ENCODE peak calls at places on chromosomes 16 and 17, in eight cellular contexts. One of them, this sample, is unnamed.

GRCh38 chr17:79792984-79793923 is 3.6 kb downstream of the CBX8 start:
- DNase-seq in neural progenitor cell: peak; percentile 68
- DNase-seq in CD8-positive, alpha-beta T cell: no peak
- DNase-seq in heart left ventricle: no peak
- DNase-seq in suprapubic skin: no peak
- DNase-seq in bronchial epithelial cell: no peak
- DNase-seq in cardiac muscle cell: peak; percentile 70
- DNase-seq in heart right ventricle: no peak
- DNase-seq in this sample: no peak

GRCh38 chr16:89498839-89499238 is 8.5 kb upstream of the ANKRD11 start:
- DNase-seq in CD8-positive, alpha-beta T cell: no peak
- DNase-seq in neural progenitor cell: no peak
- DNase-seq in cardiac muscle cell: no peak
- DNase-seq in heart right ventricle: no peak
- DNase-seq in bronchial epithelial cell: no peak
- DNase-seq in suprapubic skin: no peak
- DNase-seq in heart left ventricle: peak; percentile 33
- DNase-seq in this sample: no peak

GRCh38 chr16:78122774-78123315 is 23.4 kb downstream of the WWOX start:
- DNase-seq in heart right ventricle: no peak
- DNase-seq in heart left ventricle: no peak
- DNase-seq in suprapubic skin: no peak
- DNase-seq in CD8-positive, alpha-beta T cell: peak; percentile 9
- DNase-seq in bronchial epithelial cell: peak; percentile 54
- DNase-seq in neural progenitor cell: peak; percentile 32
- DNase-seq in cardiac muscle cell: peak; percentile 75
- DNase-seq in this sample: peak; percentile 36

GRCh38 chr17:29784661-29785060 is 145.4 kb downstream of the SSH2 start:
- DNase-seq in heart left ventricle: no peak
- DNase-seq in CD8-positive, alpha-beta T cell: no peak
- DNase-seq in heart right ventricle: no peak
- DNase-seq in bronchial epithelial cell: no peak
- DNase-seq in suprapubic skin: no peak
- DNase-seq in cardiac muscle cell: peak; percentile 53
- DNase-seq in neural progenitor cell: no peak
- DNase-seq in this sample: no peak

GRCh38 chr16:9081843-9082242 is 9.6 kb upstream of the HAPSTR1 start:
- DNase-seq in cardiac muscle cell: no peak
- DNase-seq in suprapubic skin: no peak
- DNase-seq in heart left ventricle: peak; percentile 19
- DNase-seq in bronchial epithelial cell: no peak
- DNase-seq in CD8-positive, alpha-beta T cell: no peak
- DNase-seq in heart right ventricle: no peak
- DNase-seq in neural progenitor cell: no peak
- DNase-seq in this sample: no peak

GRCh38 chr17:37736428-37736827 is 8.4 kb downstream of the HNF1B start:
- DNase-seq in heart left ventricle: no peak
- DNase-seq in suprapubic skin: no peak
- DNase-seq in bronchial epithelial cell: no peak
- DNase-seq in cardiac muscle cell: no peak
- DNase-seq in neural progenitor cell: no peak
- DNase-seq in CD8-positive, alpha-beta T cell: no peak
- DNase-seq in heart right ventricle: no peak
- DNase-seq in this sample: no peak

GRCh38 chr17:7173687-7174602 is 5.2 kb downstream of the ASGR1 start:
- DNase-seq in heart left ventricle: peak; percentile 66
- DNase-seq in suprapubic skin: no peak
- DNase-seq in neural progenitor cell: peak; percentile 93
- DNase-seq in heart right ventricle: peak; percentile 54
- DNase-seq in cardiac muscle cell: peak; percentile 56
- DNase-seq in CD8-positive, alpha-beta T cell: peak; percentile 28
- DNase-seq in bronchial epithelial cell: peak; percentile 29
- DNase-seq in this sample: no peak

GRCh38 chr17:70661342-70662222 is 492.2 kb downstream of the KCNJ2 start:
- DNase-seq in heart left ventricle: no peak
- DNase-seq in neural progenitor cell: no peak
- DNase-seq in cardiac muscle cell: peak; percentile 3
- DNase-seq in suprapubic skin: no peak
- DNase-seq in bronchial epithelial cell: peak; percentile 52
- DNase-seq in heart right ventricle: no peak
- DNase-seq in CD8-positive, alpha-beta T cell: no peak
- DNase-seq in this sample: no peak

GRCh38 chr17:48484850-48485249 is 46.0 kb downstream of the HOXB1 start:
- DNase-seq in cardiac muscle cell: no peak
- DNase-seq in heart left ventricle: no peak
- DNase-seq in neural progenitor cell: no peak
- DNase-seq in heart right ventricle: no peak
- DNase-seq in CD8-positive, alpha-beta T cell: no peak
- DNase-seq in bronchial epithelial cell: peak; percentile 86
- DNase-seq in suprapubic skin: no peak
- DNase-seq in this sample: no peak

GRCh38 chr16:53098526-53099317 is 43.9 kb downstream of the CHD9 start:
- DNase-seq in CD8-positive, alpha-beta T cell: peak; percentile 45
- DNase-seq in heart left ventricle: peak; percentile 91
- DNase-seq in heart right ventricle: peak; percentile 83
- DNase-seq in suprapubic skin: peak; percentile 89
- DNase-seq in bronchial epithelial cell: peak; percentile 77
- DNase-seq in cardiac muscle cell: peak; percentile 99
- DNase-seq in neural progenitor cell: peak; percentile 54
- DNase-seq in this sample: peak; percentile 81

GRCh38 chr16:53100889-53101288 is 46.1 kb downstream of the CHD9 start:
- DNase-seq in neural progenitor cell: no peak
- DNase-seq in bronchial epithelial cell: no peak
- DNase-seq in heart right ventricle: no peak
- DNase-seq in cardiac muscle cell: no peak
- DNase-seq in CD8-positive, alpha-beta T cell: no peak
- DNase-seq in suprapubic skin: no peak
- DNase-seq in heart left ventricle: no peak
- DNase-seq in this sample: no peak

GRCh38 chr16:53099318-53100130 is 44.7 kb downstream of the CHD9 start:
- DNase-seq in heart right ventricle: peak; percentile 94
- DNase-seq in neural progenitor cell: peak; percentile 88
- DNase-seq in bronchial epithelial cell: peak; percentile 95
- DNase-seq in suprapubic skin: peak; percentile 91
- DNase-seq in CD8-positive, alpha-beta T cell: peak; percentile 44
- DNase-seq in cardiac muscle cell: peak; percentile 97
- DNase-seq in heart left ventricle: peak; percentile 93
- DNase-seq in this sample: peak; percentile 79

GRCh38 chr16:53097190-53097589 is 42.4 kb downstream of the CHD9 start:
- DNase-seq in cardiac muscle cell: no peak
- DNase-seq in suprapubic skin: no peak
- DNase-seq in heart left ventricle: no peak
- DNase-seq in CD8-positive, alpha-beta T cell: no peak
- DNase-seq in bronchial epithelial cell: no peak
- DNase-seq in heart right ventricle: no peak
- DNase-seq in neural progenitor cell: no peak
- DNase-seq in this sample: no peak

GRCh38 chr16:53100131-53100748 is 45.4 kb downstream of the CHD9 start:
- DNase-seq in neural progenitor cell: no peak
- DNase-seq in suprapubic skin: no peak
- DNase-seq in CD8-positive, alpha-beta T cell: no peak
- DNase-seq in heart left ventricle: no peak
- DNase-seq in cardiac muscle cell: no peak
- DNase-seq in bronchial epithelial cell: no peak
- DNase-seq in heart right ventricle: no peak
- DNase-seq in this sample: no peak
- H3K4me3 ChIP-seq in neural progenitor cell: peak overlapping the region; percentile 51
- H3K4me3 ChIP-seq in suprapubic skin: peak overlapping the region; percentile 55
- H3K4me3 ChIP-seq in CD8-positive, alpha-beta T cell: no peak overlapping the region
- H3K4me3 ChIP-seq in heart left ventricle: peak overlapping the region; percentile 41
- H3K4me3 ChIP-seq in cardiac muscle cell: peak overlapping the region; percentile 5
- H3K4me3 ChIP-seq in bronchial epithelial cell: no peak overlapping the region
- H3K4me3 ChIP-seq in heart right ventricle: peak overlapping the region; percentile 53
- H3K4me3 ChIP-seq in this sample: peak overlapping the region; percentile 64

DNA sequence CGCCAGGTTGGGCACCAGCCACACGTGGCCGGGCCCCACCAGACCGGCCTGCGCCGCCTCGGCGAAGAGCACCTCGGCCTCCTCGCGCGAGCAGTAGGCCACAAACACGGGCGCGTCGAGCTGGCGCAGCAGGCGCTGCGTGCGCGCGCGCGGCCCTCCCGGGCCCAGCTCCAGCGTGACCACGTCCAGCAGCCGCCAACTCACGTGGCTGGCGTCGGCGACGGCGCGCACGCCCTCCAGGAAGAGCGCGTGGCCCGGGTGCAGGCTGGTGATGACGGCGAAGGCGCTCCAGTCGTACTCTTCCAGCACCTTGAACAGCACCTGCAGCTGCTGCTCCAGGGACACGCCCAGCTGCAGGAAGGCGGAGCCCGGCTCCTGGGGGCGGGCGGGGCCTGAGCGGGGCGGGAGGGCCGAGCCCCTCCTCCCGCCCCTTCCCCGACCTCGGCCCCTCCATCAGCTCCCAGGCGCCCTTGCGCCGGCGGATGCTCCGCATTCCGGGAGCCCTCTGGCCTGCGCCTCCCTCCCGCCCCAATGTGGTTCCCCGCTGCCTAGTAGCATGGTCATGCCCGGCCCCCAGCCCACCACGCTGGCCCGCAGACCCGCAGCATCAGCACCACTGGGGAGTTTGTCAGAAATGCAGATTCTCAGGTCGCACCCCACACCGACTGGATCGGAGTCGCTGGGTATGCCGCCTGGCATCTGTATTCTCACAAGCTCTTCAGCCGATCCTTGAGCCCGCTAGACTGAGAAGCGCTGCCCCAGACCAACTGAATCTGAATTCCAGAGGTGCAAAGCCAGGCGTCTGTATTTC is 7.2 kb downstream of the GRIN2C start:
- DNase-seq in bronchial epithelial cell: peak; percentile 44
- DNase-seq in heart right ventricle: no peak
- DNase-seq in neural progenitor cell: peak; percentile 93
- DNase-seq in suprapubic skin: no peak
- DNase-seq in heart left ventricle: no peak
- DNase-seq in cardiac muscle cell: peak; percentile 35
- DNase-seq in CD8-positive, alpha-beta T cell: peak; percentile 51
- DNase-seq in this sample: peak; percentile 69
- TF ChIP-seq CTCF in bronchial epithelial cell: no peak
- TF ChIP-seq CTCF in heart right ventricle: no peak
- TF ChIP-seq CTCF in neural progenitor cell: no peak
- TF ChIP-seq CTCF in suprapubic skin: no peak
- TF ChIP-seq CTCF in heart left ventricle: no peak
- TF ChIP-seq CTCF in cardiac muscle cell: no peak
- TF ChIP-seq CTCF in CD8-positive, alpha-beta T cell: no peak
- TF ChIP-seq CTCF in this sample: no peak

GRCh38 chr16:49275870-49276269 is 5.8 kb downstream of the CBLN1 start:
- DNase-seq in suprapubic skin: no peak
- DNase-seq in CD8-positive, alpha-beta T cell: no peak
- DNase-seq in neural progenitor cell: no peak
- DNase-seq in cardiac muscle cell: no peak
- DNase-seq in bronchial epithelial cell: no peak
- DNase-seq in heart right ventricle: no peak
- DNase-seq in heart left ventricle: no peak
- DNase-seq in this sample: no peak

GRCh38 chr16:49276646-49277385 is 4.8 kb downstream of the CBLN1 start:
- DNase-seq in CD8-positive, alpha-beta T cell: no peak
- DNase-seq in heart left ventricle: no peak
- DNase-seq in neural progenitor cell: peak; percentile 49
- DNase-seq in cardiac muscle cell: no peak
- DNase-seq in heart right ventricle: no peak
- DNase-seq in bronchial epithelial cell: no peak
- DNase-seq in suprapubic skin: no peak
- DNase-seq in this sample: no peak

GRCh38 chr16:49271363-49271762 is 10.3 kb downstream of the CBLN1 start:
- DNase-seq in neural progenitor cell: no peak
- DNase-seq in CD8-positive, alpha-beta T cell: no peak
- DNase-seq in cardiac muscle cell: no peak
- DNase-seq in heart left ventricle: no peak
- DNase-seq in suprapubic skin: no peak
- DNase-seq in heart right ventricle: no peak
- DNase-seq in bronchial epithelial cell: no peak
- DNase-seq in this sample: no peak

GRCh38 chr16:49274936-49275730 is 6.5 kb downstream of the CBLN1 start:
- DNase-seq in heart left ventricle: no peak
- DNase-seq in heart right ventricle: no peak
- DNase-seq in suprapubic skin: no peak
- DNase-seq in neural progenitor cell: peak; percentile 77
- DNase-seq in cardiac muscle cell: no peak
- DNase-seq in CD8-positive, alpha-beta T cell: no peak
- DNase-seq in bronchial epithelial cell: no peak
- DNase-seq in this sample: no peak

DNA sequence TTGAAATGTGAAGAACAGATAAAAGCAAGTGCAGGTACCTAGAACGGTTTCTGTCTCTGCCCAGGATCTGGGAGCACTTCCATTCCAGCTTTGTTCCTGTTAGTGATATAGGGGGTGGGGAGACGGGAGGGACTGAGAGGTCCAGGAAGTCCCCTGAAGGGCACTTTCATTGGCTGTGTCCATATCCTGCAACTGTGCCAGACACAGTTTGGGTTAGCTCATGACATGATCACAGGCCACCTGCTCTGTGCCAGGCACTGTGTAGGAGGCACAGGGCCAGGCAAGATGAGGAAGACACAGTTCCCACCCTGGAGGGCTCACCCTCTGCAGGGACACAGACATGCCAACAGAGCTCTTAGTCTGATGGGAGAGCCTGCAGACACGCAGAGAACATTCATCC is 7.9 kb downstream of the CBLN1 start:
- DNase-seq in cardiac muscle cell: no peak
- DNase-seq in neural progenitor cell: no peak
- DNase-seq in heart right ventricle: no peak
- DNase-seq in suprapubic skin: no peak
- DNase-seq in CD8-positive, alpha-beta T cell: no peak
- DNase-seq in bronchial epithelial cell: no peak
- DNase-seq in heart left ventricle: no peak
- DNase-seq in this sample: no peak
- H3K27me3 ChIP-seq in cardiac muscle cell: peaks cover 92% of the 10 kb centered on the region
- H3K27me3 ChIP-seq in neural progenitor cell: peaks cover 100% of the 10 kb centered on the region
- H3K27me3 ChIP-seq in heart right ventricle: peaks cover 88% of the 10 kb centered on the region
- H3K27me3 ChIP-seq in suprapubic skin: peaks cover 71% of the 10 kb centered on the region
- H3K27me3 ChIP-seq in CD8-positive, alpha-beta T cell: no peaks in the 10 kb centered on the region
- H3K27me3 ChIP-seq in bronchial epithelial cell: peaks cover 26% of the 10 kb centered on the region
- H3K27me3 ChIP-seq in heart left ventricle: peaks cover 79% of the 10 kb centered on the region
- H3K27me3 ChIP-seq in this sample: no peaks in the 10 kb centered on the region

GRCh38 chr16:73026754-73027654 is 20.9 kb downstream of the ZFHX3 start:
- DNase-seq in CD8-positive, alpha-beta T cell: no peak
- DNase-seq in bronchial epithelial cell: no peak
- DNase-seq in heart left ventricle: no peak
- DNase-seq in neural progenitor cell: no peak
- DNase-seq in heart right ventricle: no peak
- DNase-seq in suprapubic skin: no peak
- DNase-seq in cardiac muscle cell: no peak
- DNase-seq in this sample: no peak

GRCh38 chr16:73028721-73029361 is 19.1 kb downstream of the ZFHX3 start:
- DNase-seq in heart right ventricle: no peak
- DNase-seq in CD8-positive, alpha-beta T cell: no peak
- DNase-seq in cardiac muscle cell: no peak
- DNase-seq in heart left ventricle: no peak
- DNase-seq in bronchial epithelial cell: no peak
- DNase-seq in neural progenitor cell: no peak
- DNase-seq in suprapubic skin: no peak
- DNase-seq in this sample: no peak

GRCh38 chr16:73025506-73026131 is 22.3 kb downstream of the ZFHX3 start:
- DNase-seq in suprapubic skin: no peak
- DNase-seq in bronchial epithelial cell: no peak
- DNase-seq in CD8-positive, alpha-beta T cell: no peak
- DNase-seq in neural progenitor cell: no peak
- DNase-seq in heart left ventricle: no peak
- DNase-seq in heart right ventricle: no peak
- DNase-seq in cardiac muscle cell: peak; percentile 38
- DNase-seq in this sample: no peak

GRCh38 chr16:73027655-73028220 is 20.2 kb downstream of the ZFHX3 start:
- DNase-seq in neural progenitor cell: no peak
- DNase-seq in heart left ventricle: no peak
- DNase-seq in suprapubic skin: no peak
- DNase-seq in cardiac muscle cell: no peak
- DNase-seq in bronchial epithelial cell: no peak
- DNase-seq in CD8-positive, alpha-beta T cell: no peak
- DNase-seq in heart right ventricle: no peak
- DNase-seq in this sample: no peak

GRCh38 chr16:73028263-73028662 is 19.7 kb downstream of the ZFHX3 start:
- DNase-seq in bronchial epithelial cell: no peak
- DNase-seq in neural progenitor cell: no peak
- DNase-seq in suprapubic skin: no peak
- DNase-seq in heart right ventricle: no peak
- DNase-seq in heart left ventricle: no peak
- DNase-seq in CD8-positive, alpha-beta T cell: no peak
- DNase-seq in cardiac muscle cell: no peak
- DNase-seq in this sample: no peak
- H3K4me3 ChIP-seq in bronchial epithelial cell: no peak overlapping the region
- H3K4me3 ChIP-seq in neural progenitor cell: no peak overlapping the region
- H3K4me3 ChIP-seq in suprapubic skin: no peak overlapping the region
- H3K4me3 ChIP-seq in heart right ventricle: no peak overlapping the region
- H3K4me3 ChIP-seq in heart left ventricle: no peak overlapping the region
- H3K4me3 ChIP-seq in CD8-positive, alpha-beta T cell: no peak overlapping the region
- H3K4me3 ChIP-seq in cardiac muscle cell: no peak overlapping the region
- H3K4me3 ChIP-seq in this sample: no peak overlapping the region

This sample was measured in GM06990.